ENCODE peak calls at places on chromosomes 7 and 10, in seven cellular contexts. H is WTC11, A is K562, I is GM12878, N is HCT116, C is HepG2, Y is H1. B is an unnamed sample.
A peak's percentile ranks its signal among the peaks of the same experiment; 100 is the strongest.

GRCh38 chr7:47782792-47783191 is 165.5 kb downstream of the PKD1L1 start:
- DNase-seq in Y (no peak), A (no peak), H (no peak), C (no peak), N (no peak), I (no peak), B (no peak)

GRCh38 chr10:10873289-10873688 is 144.4 kb upstream of the CELF2 start:
- DNase-seq in A (no peak), I (no peak), Y (no peak), N (no peak), H (no peak), C (no peak), B (no peak)

GRCh38 chr10:106705576-106706526 is 458.7 kb downstream of the SORCS1 start:
- DNase-seq in N (peak; percentile 10), I (no peak), A (peak; percentile 71), C (peak; percentile 48), Y (peak; percentile 36), H (peak; percentile 68), B (peak; percentile 75)

GRCh38 chr7:158957507-158957900 is 101.1 kb downstream of the DYNC2I1 start:
- DNase-seq in Y (no peak), H (no peak), C (no peak), A (peak; percentile 50), I (no peak), N (no peak), B (no peak)

GRCh38 chr10:95363303-95363912 is 72.6 kb upstream of the PDLIM1 start:
- DNase-seq in I (peak; percentile 50), C (peak; percentile 71), Y (no peak), H (no peak), N (peak; percentile 61), A (peak; percentile 74), B (peak; percentile 73)

GRCh38 chr7:151838861-151839381 is 38.0 kb downstream of the PRKAG2 start:
- DNase-seq in N (no peak), C (no peak), A (no peak), Y (no peak), I (peak; percentile 17), H (no peak), B (no peak)

GRCh38 chr7:134645935-134646334 is 718 bp upstream of the BPGM start:
- DNase-seq in C (no peak), H (no peak), A (peak; percentile 69), N (no peak), I (no peak), Y (no peak), B (no peak)

GRCh38 chr10:13396369-13396768 is 48.3 kb upstream of the SEPHS1 start:
- DNase-seq in A (no peak), I (no peak), C (peak; percentile 29), N (no peak), Y (no peak), H (no peak), B (no peak)

GRCh38 chr7:81676813-81677212 is 93.0 kb downstream of the HGF start:
- DNase-seq in Y (no peak), I (no peak), C (no peak), H (no peak), A (no peak), N (no peak), B (no peak)

GRCh38 chr7:34128762-34129161 is 223.4 kb downstream of the BMPER start:
- DNase-seq in H (no peak), A (no peak), C (no peak), N (no peak), I (no peak), Y (no peak), B (no peak)

GRCh38 chr10:100744136-100744979 is 1.0 kb upstream of the PAX2 start:
- DNase-seq in N (no peak), C (no peak), Y (no peak), A (no peak), I (no peak), H (no peak), B (peak; percentile 63)

GRCh38 chr7:141674702-141675101 is 27.3 kb downstream of the DENND11 start:
- DNase-seq in I (no peak), A (peak; percentile 50), N (no peak), H (peak; percentile 72), C (no peak), Y (peak; percentile 39), B (peak; percentile 53)

GRCh38 chr10:6722616-6723004 is 142.5 kb upstream of the PRKCQ start:
- DNase-seq in H (no peak), I (no peak), C (no peak), Y (no peak), A (no peak), N (peak; percentile 16), B (no peak)

GRCh38 chr7:16428672-16429071 is 7.3 kb upstream of the CRPPA start:
- DNase-seq in C (no peak), Y (no peak), A (no peak), N (no peak), I (no peak), H (no peak), B (no peak)

GRCh38 chr10:77004917-77005564 is 632.6 kb downstream of the KCNMA1 start:
- DNase-seq in I (no peak), Y (no peak), H (no peak), N (peak; percentile 18), A (peak; percentile 58), C (peak; percentile 32), B (peak; percentile 63)

GRCh38 chr10:131676971-131677421 is 223.8 kb upstream of the PPP2R2D start:
- DNase-seq in N (no peak), A (no peak), I (no peak), C (no peak), H (peak; percentile 80), Y (peak; percentile 70), B (no peak)

GRCh38 chr10:132478341-132479023 is 59.1 kb upstream of the INPP5A start:
- DNase-seq in A (no peak), N (no peak), Y (no peak), C (no peak), H (peak; percentile 6), I (no peak), B (no peak)

GRCh38 chr7:101804642-101805401 is 12.6 kb upstream of the CUX1 start:
- DNase-seq in I (no peak), N (peak; percentile 59), C (no peak), A (peak; percentile 37), H (peak; percentile 73), Y (peak; percentile 27), B (peak; percentile 57)

GRCh38 chr7:17020250-17020649 is 138.5 kb upstream of the AGR3 start:
- DNase-seq in A (no peak), N (no peak), C (peak; percentile 78), Y (no peak), I (no peak), H (no peak), B (no peak)

GRCh38 chr10:44468965-44469364 is 84.1 kb upstream of the CXCL12 start:
- DNase-seq in Y (no peak), A (no peak), N (no peak), I (no peak), H (no peak), C (no peak), B (no peak)

GRCh38 chr7:47451851-47452205 is 130.1 kb downstream of the TNS3 start:
- DNase-seq in Y (no peak), N (no peak), A (no peak), H (no peak), I (no peak), C (no peak), B (no peak)

GRCh38 chr7:72805526-72806494 is 22.2 kb downstream of the TYW1B start:
- DNase-seq in Y (no peak), A (peak; percentile 93), N (no peak), C (peak; percentile 24), I (no peak), H (no peak), B (no peak)

GRCh38 chr10:60073397-60073780 is 167.0 kb upstream of the CCDC6 start:
- DNase-seq in H (no peak), C (no peak), Y (no peak), I (no peak), N (no peak), A (peak; percentile 85), B (no peak)

GRCh38 chr10:21261705-21262285 is 263.7 kb downstream of the SKIDA1 start:
- DNase-seq in C (no peak), I (no peak), A (no peak), N (no peak), Y (no peak), H (no peak), B (no peak)

GRCh38 chr7:98107313-98107691 is 640 bp downstream of the LMTK2 start:
- DNase-seq in N (no peak), Y (no peak), A (peak; percentile 69), I (no peak), H (peak; percentile 39), C (no peak), B (peak; percentile 23)

GRCh38 chr7:41107330-41107937 is 595.5 kb downstream of the INHBA start:
- DNase-seq in Y (no peak), H (no peak), N (peak; percentile 50), I (no peak), A (no peak), C (peak; percentile 24), B (no peak)

GRCh38 chr7:41113663-41114062 is 589.2 kb downstream of the INHBA start:
- DNase-seq in N (no peak), I (no peak), H (no peak), C (no peak), Y (no peak), A (no peak), B (no peak)

GRCh38 chr7:41108821-41109220 is 594.1 kb downstream of the INHBA start:
- DNase-seq in A (no peak), C (no peak), Y (no peak), N (no peak), H (no peak), I (no peak), B (no peak)

GRCh38 chr7:41107938-41108448 is 594.9 kb downstream of the INHBA start:
- DNase-seq in A (no peak), I (peak; percentile 4), C (peak; percentile 3), Y (no peak), H (no peak), N (no peak), B (no peak)

GRCh38 chr7:41110186-41110585 is 592.7 kb downstream of the INHBA start:
- DNase-seq in C (no peak), Y (no peak), A (no peak), N (no peak), H (no peak), I (no peak), B (no peak)
- TF ChIP-seq SP1 in C (no peak), Y (no peak), A (no peak), N (no peak), H (no peak), I (no peak), B (no peak)

GRCh38 chr10:92847185-92847864 is 995 bp upstream of the EXOC6 start:
- DNase-seq in Y (no peak), I (no peak), A (peak; percentile 47), H (no peak), C (peak; percentile 66), N (no peak), B (no peak)
- TF ChIP-seq SP1 in Y (no peak), I (no peak), A (no peak), H (no peak), C (no peak), N (no peak), B (no peak)

GRCh38 chr7:85573849-85574248 is 387.0 kb upstream of the SEMA3D start:
- DNase-seq in H (no peak), I (no peak), Y (no peak), A (no peak), N (no peak), C (no peak), B (no peak)
- TF ChIP-seq SP1 in H (no peak), I (no peak), Y (no peak), A (no peak), N (no peak), C (no peak), B (no peak)

GRCh38 chr7:105587899-105588690 is 6.8 kb upstream of the EFCAB10 start:
- DNase-seq in C (no peak), N (no peak), Y (no peak), A (peak; percentile 25), I (no peak), H (no peak), B (no peak)
- TF ChIP-seq SP1 in C (no peak), N (no peak), Y (no peak), A (no peak), I (no peak), H (no peak), B (no peak)

GRCh38 chr7:99244942-99245341 is 27.7 kb upstream of the MYH16 start:
- DNase-seq in N (no peak), Y (no peak), I (no peak), H (no peak), C (no peak), A (no peak), B (no peak)
- TF ChIP-seq SP1 in N (no peak), Y (no peak), I (no peak), H (no peak), C (no peak), A (no peak), B (no peak)

B was measured in HEK293T.